ENCODE peak calls at places on chromosomes 11 and 22, in eight cellular contexts. One of them, this sample, is unnamed.
A peak's percentile ranks its signal among the peaks of the same experiment; 100 is the strongest.

GRCh38 chr11:128714881-128715280 is 21.0 kb downstream of the FLI1 start:
- DNase-seq in heart left ventricle: no peak
- DNase-seq in SJCRH30: no peak
- DNase-seq in A549: no peak
- DNase-seq in sigmoid colon: no peak
- DNase-seq in cardiac muscle cell: peak; percentile 93
- DNase-seq in lung: no peak
- DNase-seq in mammary epithelial cell: peak; percentile 81
- DNase-seq in this sample: no peak

GRCh38 chr11:128701086-128701485 is 7.2 kb downstream of the FLI1 start:
- DNase-seq in SJCRH30: no peak
- DNase-seq in heart left ventricle: no peak
- DNase-seq in lung: no peak
- DNase-seq in cardiac muscle cell: peak; percentile 49
- DNase-seq in mammary epithelial cell: no peak
- DNase-seq in sigmoid colon: no peak
- DNase-seq in A549: no peak
- DNase-seq in this sample: no peak

GRCh38 chr11:65274734-65275682 is 13.2 kb downstream of the POLA2 start:
- DNase-seq in heart left ventricle: peak; percentile 85
- DNase-seq in lung: peak; percentile 84
- DNase-seq in A549: peak; percentile 66
- DNase-seq in cardiac muscle cell: peak; percentile 99
- DNase-seq in SJCRH30: peak; percentile 89
- DNase-seq in mammary epithelial cell: peak; percentile 74
- DNase-seq in sigmoid colon: peak; percentile 93
- DNase-seq in this sample: peak; percentile 81

GRCh38 chr22:31647516-31647915 is 14.5 kb downstream of the PISD start:
- DNase-seq in A549: no peak
- DNase-seq in sigmoid colon: no peak
- DNase-seq in SJCRH30: no peak
- DNase-seq in mammary epithelial cell: peak; percentile 68
- DNase-seq in heart left ventricle: no peak
- DNase-seq in cardiac muscle cell: peak; percentile 76
- DNase-seq in lung: no peak
- DNase-seq in this sample: no peak

GRCh38 chr22:28179392-28179791 is 260.3 kb upstream of the PITPNB start:
- DNase-seq in A549: no peak
- DNase-seq in sigmoid colon: no peak
- DNase-seq in SJCRH30: no peak
- DNase-seq in mammary epithelial cell: peak; percentile 24
- DNase-seq in heart left ventricle: no peak
- DNase-seq in lung: no peak
- DNase-seq in cardiac muscle cell: no peak
- DNase-seq in this sample: no peak

GRCh38 chr11:30914143-30914762 is 328.1 kb upstream of the MPPED2 start:
- DNase-seq in cardiac muscle cell: peak; percentile 71
- DNase-seq in sigmoid colon: no peak
- DNase-seq in SJCRH30: peak; percentile 64
- DNase-seq in mammary epithelial cell: peak; percentile 40
- DNase-seq in A549: peak; percentile 8
- DNase-seq in heart left ventricle: peak; percentile 51
- DNase-seq in lung: no peak
- DNase-seq in this sample: peak; percentile 42

GRCh38 chr22:30202531-30203006 is 44.0 kb downstream of the LIF start:
- DNase-seq in A549: no peak
- DNase-seq in sigmoid colon: no peak
- DNase-seq in cardiac muscle cell: peak; percentile 58
- DNase-seq in mammary epithelial cell: no peak
- DNase-seq in lung: peak; percentile 66
- DNase-seq in SJCRH30: no peak
- DNase-seq in heart left ventricle: no peak
- DNase-seq in this sample: peak; percentile 33

GRCh38 chr11:107561688-107562087 is 3.8 kb downstream of the ALKBH8 start:
- DNase-seq in lung: no peak
- DNase-seq in heart left ventricle: no peak
- DNase-seq in SJCRH30: no peak
- DNase-seq in sigmoid colon: no peak
- DNase-seq in mammary epithelial cell: peak; percentile 87
- DNase-seq in cardiac muscle cell: peak; percentile 65
- DNase-seq in A549: no peak
- DNase-seq in this sample: no peak

GRCh38 chr11:125110996-125111340 is 458 bp downstream of the TMEM218 start:
- DNase-seq in lung: no peak
- DNase-seq in A549: no peak
- DNase-seq in SJCRH30: peak; percentile 44
- DNase-seq in mammary epithelial cell: no peak
- DNase-seq in heart left ventricle: no peak
- DNase-seq in sigmoid colon: no peak
- DNase-seq in cardiac muscle cell: no peak
- DNase-seq in this sample: no peak

GRCh38 chr11:102268985-102269470 is 48.3 kb upstream of the BIRC3 start:
- DNase-seq in cardiac muscle cell: no peak
- DNase-seq in heart left ventricle: no peak
- DNase-seq in A549: no peak
- DNase-seq in SJCRH30: no peak
- DNase-seq in lung: no peak
- DNase-seq in sigmoid colon: no peak
- DNase-seq in mammary epithelial cell: no peak
- DNase-seq in this sample: no peak

GRCh38 chr22:41833369-41834004 is 582 bp downstream of the SREBF2 start:
- DNase-seq in mammary epithelial cell: peak; percentile 44
- DNase-seq in lung: peak; percentile 47
- DNase-seq in heart left ventricle: peak; percentile 49
- DNase-seq in sigmoid colon: peak; percentile 78
- DNase-seq in A549: no peak
- DNase-seq in cardiac muscle cell: peak; percentile 23
- DNase-seq in SJCRH30: peak; percentile 53
- DNase-seq in this sample: peak; percentile 47

GRCh38 chr11:46345131-46345597 is 2.1 kb upstream of the DGKZ start:
- DNase-seq in A549: no peak
- DNase-seq in cardiac muscle cell: no peak
- DNase-seq in lung: peak; percentile 64
- DNase-seq in mammary epithelial cell: peak; percentile 86
- DNase-seq in sigmoid colon: no peak
- DNase-seq in SJCRH30: peak; percentile 76
- DNase-seq in heart left ventricle: peak; percentile 81
- DNase-seq in this sample: peak; percentile 51

GRCh38 chr22:44312766-44313165 is at the start of gene SHISAL1:
- DNase-seq in cardiac muscle cell: peak; percentile 54
- DNase-seq in A549: no peak
- DNase-seq in lung: no peak
- DNase-seq in sigmoid colon: no peak
- DNase-seq in SJCRH30: no peak
- DNase-seq in heart left ventricle: no peak
- DNase-seq in mammary epithelial cell: peak; percentile 15
- DNase-seq in this sample: no peak

GRCh38 chr11:35288817-35289541 is 130.4 kb downstream of the SLC1A2 start:
- DNase-seq in A549: no peak
- DNase-seq in mammary epithelial cell: peak; percentile 25
- DNase-seq in cardiac muscle cell: peak; percentile 87
- DNase-seq in lung: no peak
- DNase-seq in SJCRH30: peak; percentile 7
- DNase-seq in sigmoid colon: no peak
- DNase-seq in heart left ventricle: no peak
- DNase-seq in this sample: no peak

GRCh38 chr11:67355023-67355793 is 1.9 kb upstream of the POLD4 start:
- DNase-seq in sigmoid colon: peak; percentile 72
- DNase-seq in SJCRH30: peak; percentile 82
- DNase-seq in mammary epithelial cell: no peak
- DNase-seq in heart left ventricle: no peak
- DNase-seq in lung: no peak
- DNase-seq in A549: peak; percentile 11
- DNase-seq in cardiac muscle cell: no peak
- DNase-seq in this sample: no peak

GRCh38 chr11:32088117-32088941 is 2.5 kb upstream of the RCN1 start:
- DNase-seq in lung: peak; percentile 60
- DNase-seq in cardiac muscle cell: peak; percentile 98
- DNase-seq in SJCRH30: peak; percentile 95
- DNase-seq in A549: no peak
- DNase-seq in heart left ventricle: peak; percentile 72
- DNase-seq in mammary epithelial cell: peak; percentile 84
- DNase-seq in sigmoid colon: no peak
- DNase-seq in this sample: peak; percentile 63

GRCh38 chr11:42947405-42947804 is 364.4 kb upstream of the API5 start:
- DNase-seq in heart left ventricle: no peak
- DNase-seq in lung: no peak
- DNase-seq in A549: no peak
- DNase-seq in mammary epithelial cell: no peak
- DNase-seq in SJCRH30: no peak
- DNase-seq in sigmoid colon: no peak
- DNase-seq in cardiac muscle cell: no peak
- DNase-seq in this sample: no peak
- H3K4me3 ChIP-seq in heart left ventricle: no peak overlapping the region
- H3K4me3 ChIP-seq in lung: no peak overlapping the region
- H3K4me3 ChIP-seq in A549: no peak overlapping the region
- H3K4me3 ChIP-seq in mammary epithelial cell: no peak overlapping the region
- H3K4me3 ChIP-seq in SJCRH30: no peak overlapping the region
- H3K4me3 ChIP-seq in sigmoid colon: no peak overlapping the region
- H3K4me3 ChIP-seq in cardiac muscle cell: no peak overlapping the region
- H3K4me3 ChIP-seq in this sample: no peak overlapping the region

GRCh38 chr11:12453243-12453642 is 75.9 kb downstream of the PARVA start:
- DNase-seq in heart left ventricle: no peak
- DNase-seq in cardiac muscle cell: no peak
- DNase-seq in lung: no peak
- DNase-seq in sigmoid colon: no peak
- DNase-seq in mammary epithelial cell: no peak
- DNase-seq in SJCRH30: no peak
- DNase-seq in A549: no peak
- DNase-seq in this sample: no peak
- H3K4me1 ChIP-seq in heart left ventricle: peaks cover 21% of the 10 kb centered on the region
- H3K4me1 ChIP-seq in cardiac muscle cell: peaks cover 13% of the 10 kb centered on the region
- H3K4me1 ChIP-seq in lung: peaks cover 17% of the 10 kb centered on the region
- H3K4me1 ChIP-seq in sigmoid colon: no peaks in the 10 kb centered on the region
- H3K4me1 ChIP-seq in mammary epithelial cell: peaks cover 37% of the 10 kb centered on the region
- H3K4me1 ChIP-seq in SJCRH30: peaks cover 9% of the 10 kb centered on the region
- H3K4me1 ChIP-seq in A549: peaks cover 12% of the 10 kb centered on the region
- H3K4me1 ChIP-seq in this sample: no peaks in the 10 kb centered on the region

GRCh38 chr22:39007177-39007576 is 6.9 kb upstream of the APOBEC3C start:
- DNase-seq in sigmoid colon: no peak
- DNase-seq in cardiac muscle cell: no peak
- DNase-seq in A549: no peak
- DNase-seq in heart left ventricle: no peak
- DNase-seq in mammary epithelial cell: no peak
- DNase-seq in lung: no peak
- DNase-seq in SJCRH30: no peak
- DNase-seq in this sample: no peak
- H3K4me3 ChIP-seq in sigmoid colon: no peak overlapping the region
- H3K4me3 ChIP-seq in cardiac muscle cell: no peak overlapping the region
- H3K4me3 ChIP-seq in A549: no peak overlapping the region
- H3K4me3 ChIP-seq in heart left ventricle: no peak overlapping the region
- H3K4me3 ChIP-seq in mammary epithelial cell: no peak overlapping the region
- H3K4me3 ChIP-seq in lung: no peak overlapping the region
- H3K4me3 ChIP-seq in SJCRH30: no peak overlapping the region
- H3K4me3 ChIP-seq in this sample: no peak overlapping the region

GRCh38 chr11:72236083-72236697 is 7.8 kb downstream of the PHOX2A start:
- DNase-seq in SJCRH30: no peak
- DNase-seq in heart left ventricle: no peak
- DNase-seq in mammary epithelial cell: no peak
- DNase-seq in A549: no peak
- DNase-seq in sigmoid colon: peak; percentile 6
- DNase-seq in lung: no peak
- DNase-seq in cardiac muscle cell: no peak
- DNase-seq in this sample: no peak
- H3K4me1 ChIP-seq in SJCRH30: no peaks in the 10 kb centered on the region
- H3K4me1 ChIP-seq in heart left ventricle: peaks cover 4% of the 10 kb centered on the region
- H3K4me1 ChIP-seq in mammary epithelial cell: peaks cover 9% of the 10 kb centered on the region
- H3K4me1 ChIP-seq in A549: peaks cover 12% of the 10 kb centered on the region
- H3K4me1 ChIP-seq in sigmoid colon: no peaks in the 10 kb centered on the region
- H3K4me1 ChIP-seq in lung: peaks cover 14% of the 10 kb centered on the region
- H3K4me1 ChIP-seq in cardiac muscle cell: peaks cover 7% of the 10 kb centered on the region
- H3K4me1 ChIP-seq in this sample: peaks cover 39% of the 10 kb centered on the region

DNA sequence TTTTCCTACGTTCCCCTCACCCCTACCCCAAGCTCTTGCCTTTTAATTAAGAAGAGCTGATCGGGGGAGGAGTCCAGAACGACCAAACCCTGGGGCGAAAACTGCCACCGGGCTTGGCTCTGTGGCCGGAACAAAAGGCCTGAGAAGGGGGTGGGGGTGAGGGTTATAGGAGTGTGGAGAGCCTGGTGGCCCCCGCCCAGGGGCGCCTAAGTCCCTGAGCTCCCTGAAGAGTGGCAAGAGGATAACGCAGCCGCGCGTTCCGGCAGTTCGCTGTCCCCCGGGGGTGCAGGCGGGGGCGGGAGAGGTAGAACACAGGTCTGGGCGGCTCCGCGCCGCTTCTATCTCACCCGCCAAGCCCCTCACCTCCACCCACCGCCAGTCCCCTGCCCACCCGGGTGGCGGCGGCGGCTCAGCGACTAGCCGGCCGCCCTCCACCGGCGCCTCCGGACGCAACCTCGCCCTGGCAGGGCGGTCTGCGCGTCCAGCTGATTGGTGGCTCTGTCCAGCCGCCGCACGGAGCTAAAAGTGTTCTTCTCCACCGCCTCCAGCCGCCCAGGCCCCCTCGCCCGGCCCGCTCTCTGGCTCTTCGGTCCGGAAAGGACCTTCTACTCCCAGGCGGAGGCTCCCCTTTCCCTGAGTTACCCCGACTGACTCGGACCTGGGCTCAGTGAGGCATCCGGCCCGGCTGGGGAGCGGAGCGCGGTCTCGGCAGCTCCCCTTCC is 18.8 kb upstream of the BDNF start:
- DNase-seq in SJCRH30: peak; percentile 31
- DNase-seq in lung: no peak
- DNase-seq in cardiac muscle cell: peak; percentile 63
- DNase-seq in heart left ventricle: peak; percentile 29
- DNase-seq in sigmoid colon: no peak
- DNase-seq in A549: peak; percentile 55
- DNase-seq in mammary epithelial cell: no peak
- DNase-seq in this sample: peak; percentile 65
- H3K4me3 ChIP-seq in SJCRH30: peak overlapping the region; percentile 55
- H3K4me3 ChIP-seq in lung: no peak overlapping the region
- H3K4me3 ChIP-seq in cardiac muscle cell: peak overlapping the region; percentile 37
- H3K4me3 ChIP-seq in heart left ventricle: peak overlapping the region; percentile 50
- H3K4me3 ChIP-seq in sigmoid colon: peak overlapping the region; percentile 49
- H3K4me3 ChIP-seq in A549: peak overlapping the region; percentile 88
- H3K4me3 ChIP-seq in mammary epithelial cell: peak overlapping the region; percentile 44
- H3K4me3 ChIP-seq in this sample: peak overlapping the region; percentile 57

GRCh38 chr11:119692547-119692834 is 36.5 kb downstream of the NECTIN1 start:
- DNase-seq in lung: no peak
- DNase-seq in cardiac muscle cell: no peak
- DNase-seq in mammary epithelial cell: no peak
- DNase-seq in heart left ventricle: no peak
- DNase-seq in SJCRH30: no peak
- DNase-seq in sigmoid colon: no peak
- DNase-seq in A549: no peak
- DNase-seq in this sample: no peak
- H3K4me1 ChIP-seq in lung: peaks cover 2% of the 10 kb centered on the region
- H3K4me1 ChIP-seq in cardiac muscle cell: no peaks in the 10 kb centered on the region
- H3K4me1 ChIP-seq in mammary epithelial cell: peaks cover 99% of the 10 kb centered on the region
- H3K4me1 ChIP-seq in heart left ventricle: no peaks in the 10 kb centered on the region
- H3K4me1 ChIP-seq in SJCRH30: peaks cover 29% of the 10 kb centered on the region
- H3K4me1 ChIP-seq in sigmoid colon: no peaks in the 10 kb centered on the region
- H3K4me1 ChIP-seq in A549: peaks cover 10% of the 10 kb centered on the region
- H3K4me1 ChIP-seq in this sample: no peaks in the 10 kb centered on the region

DNA sequence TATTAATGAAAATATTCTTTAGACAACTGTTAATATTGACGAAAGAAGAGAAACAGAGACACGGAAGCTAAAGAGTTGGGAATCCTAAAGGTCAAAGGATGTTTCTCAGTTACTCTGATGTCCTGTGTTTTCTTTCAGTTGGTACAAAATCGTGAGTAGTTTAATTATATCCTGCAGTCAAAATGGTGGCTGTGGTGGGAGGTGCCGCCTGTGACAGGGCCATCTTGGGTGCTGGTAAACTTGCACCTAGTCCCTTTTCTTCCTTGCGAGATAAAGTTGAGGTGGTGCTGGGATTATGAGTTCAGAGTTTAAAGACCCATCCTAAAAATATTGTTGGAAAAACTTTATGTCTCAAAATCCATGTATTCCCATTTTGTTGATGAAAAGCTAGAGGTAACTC is 2.2 kb downstream of the CECR2 start:
- DNase-seq in SJCRH30: peak; percentile 31
- DNase-seq in cardiac muscle cell: no peak
- DNase-seq in lung: no peak
- DNase-seq in heart left ventricle: no peak
- DNase-seq in mammary epithelial cell: no peak
- DNase-seq in A549: no peak
- DNase-seq in sigmoid colon: no peak
- DNase-seq in this sample: no peak
- H3K4me3 ChIP-seq in SJCRH30: peak overlapping the region; percentile 88
- H3K4me3 ChIP-seq in cardiac muscle cell: peak overlapping the region; percentile 74
- H3K4me3 ChIP-seq in lung: no peak overlapping the region
- H3K4me3 ChIP-seq in heart left ventricle: peak overlapping the region; percentile 76
- H3K4me3 ChIP-seq in mammary epithelial cell: no peak overlapping the region
- H3K4me3 ChIP-seq in A549: no peak overlapping the region
- H3K4me3 ChIP-seq in sigmoid colon: no peak overlapping the region
- H3K4me3 ChIP-seq in this sample: no peak overlapping the region